ENCODE peak calls at places on chromosomes 5 and 9, in eight cellular contexts. One of them, this sample, is unnamed.

GRCh38 chr5:98570661-98571181 is 202.7 kb upstream of the RGMB start:
- DNase-seq in CD4-positive, CD25-positive, alpha-beta regulatory T cell: no peak
- DNase-seq in lung: no peak
- DNase-seq in psoas muscle: no peak
- DNase-seq in cardiac muscle cell: peak
- DNase-seq in tibial artery: no peak
- DNase-seq in A549: no peak
- DNase-seq in left lung: no peak
- DNase-seq in this sample: peak

GRCh38 chr5:180332861-180333260 is 20.3 kb downstream of the GFPT2 start:
- DNase-seq in tibial artery: no peak
- DNase-seq in A549: no peak
- DNase-seq in psoas muscle: no peak
- DNase-seq in lung: no peak
- DNase-seq in left lung: no peak
- DNase-seq in CD4-positive, CD25-positive, alpha-beta regulatory T cell: no peak
- DNase-seq in cardiac muscle cell: no peak
- DNase-seq in this sample: no peak

GRCh38 chr5:108278285-108279240 is 103.3 kb downstream of the FBXL17 start:
- DNase-seq in CD4-positive, CD25-positive, alpha-beta regulatory T cell: no peak
- DNase-seq in left lung: peak
- DNase-seq in A549: peak
- DNase-seq in cardiac muscle cell: no peak
- DNase-seq in psoas muscle: no peak
- DNase-seq in tibial artery: no peak
- DNase-seq in lung: no peak
- DNase-seq in this sample: no peak

GRCh38 chr9:115209601-115210306 is 91.8 kb upstream of the TNC start:
- DNase-seq in psoas muscle: no peak
- DNase-seq in left lung: no peak
- DNase-seq in tibial artery: no peak
- DNase-seq in cardiac muscle cell: no peak
- DNase-seq in CD4-positive, CD25-positive, alpha-beta regulatory T cell: no peak
- DNase-seq in lung: no peak
- DNase-seq in A549: peak
- DNase-seq in this sample: no peak

GRCh38 chr5:150301901-150302300 is 804 bp downstream of the ARSI start:
- DNase-seq in CD4-positive, CD25-positive, alpha-beta regulatory T cell: no peak
- DNase-seq in A549: no peak
- DNase-seq in cardiac muscle cell: no peak
- DNase-seq in psoas muscle: no peak
- DNase-seq in left lung: no peak
- DNase-seq in lung: no peak
- DNase-seq in tibial artery: no peak
- DNase-seq in this sample: no peak

GRCh38 chr9:131069699-131070098 is 26.6 kb upstream of the AIF1L start:
- DNase-seq in A549: no peak
- DNase-seq in psoas muscle: no peak
- DNase-seq in CD4-positive, CD25-positive, alpha-beta regulatory T cell: no peak
- DNase-seq in cardiac muscle cell: no peak
- DNase-seq in tibial artery: no peak
- DNase-seq in left lung: no peak
- DNase-seq in lung: no peak
- DNase-seq in this sample: no peak

GRCh38 chr5:154456540-154456939 is 10.7 kb downstream of the SAP30L start:
- DNase-seq in A549: no peak
- DNase-seq in psoas muscle: no peak
- DNase-seq in lung: no peak
- DNase-seq in left lung: no peak
- DNase-seq in tibial artery: no peak
- DNase-seq in cardiac muscle cell: no peak
- DNase-seq in CD4-positive, CD25-positive, alpha-beta regulatory T cell: no peak
- DNase-seq in this sample: no peak

GRCh38 chr9:69637801-69638200 is 34.4 kb downstream of the APBA1 start:
- DNase-seq in left lung: no peak
- DNase-seq in cardiac muscle cell: peak
- DNase-seq in CD4-positive, CD25-positive, alpha-beta regulatory T cell: no peak
- DNase-seq in lung: no peak
- DNase-seq in A549: no peak
- DNase-seq in psoas muscle: no peak
- DNase-seq in tibial artery: no peak
- DNase-seq in this sample: no peak

GRCh38 chr9:21796768-21797167 is 5.7 kb upstream of the MTAP start:
- DNase-seq in lung: no peak
- DNase-seq in left lung: no peak
- DNase-seq in cardiac muscle cell: peak
- DNase-seq in tibial artery: no peak
- DNase-seq in CD4-positive, CD25-positive, alpha-beta regulatory T cell: no peak
- DNase-seq in psoas muscle: no peak
- DNase-seq in A549: peak
- DNase-seq in this sample: no peak

GRCh38 chr9:133583586-133583985 is 25.6 kb downstream of the FAM163B start:
- DNase-seq in cardiac muscle cell: peak
- DNase-seq in tibial artery: no peak
- DNase-seq in CD4-positive, CD25-positive, alpha-beta regulatory T cell: no peak
- DNase-seq in left lung: peak
- DNase-seq in A549: no peak
- DNase-seq in lung: no peak
- DNase-seq in psoas muscle: no peak
- DNase-seq in this sample: no peak

GRCh38 chr5:67725591-67725990 is 490.0 kb upstream of the PIK3R1 start:
- DNase-seq in lung: no peak
- DNase-seq in left lung: no peak
- DNase-seq in A549: no peak
- DNase-seq in tibial artery: no peak
- DNase-seq in psoas muscle: no peak
- DNase-seq in cardiac muscle cell: peak
- DNase-seq in CD4-positive, CD25-positive, alpha-beta regulatory T cell: no peak
- DNase-seq in this sample: no peak
- H3K27ac ChIP-seq in lung: no peak
- H3K27ac ChIP-seq in left lung: no peak
- H3K27ac ChIP-seq in A549: no peak
- H3K27ac ChIP-seq in tibial artery: no peak
- H3K27ac ChIP-seq in psoas muscle: no peak
- H3K27ac ChIP-seq in cardiac muscle cell: no peak
- H3K27ac ChIP-seq in CD4-positive, CD25-positive, alpha-beta regulatory T cell: no peak
- H3K27ac ChIP-seq in this sample: no peak

GRCh38 chr9:120396926-120397325 is 183.0 kb downstream of the CDK5RAP2 start:
- DNase-seq in lung: no peak
- DNase-seq in psoas muscle: no peak
- DNase-seq in cardiac muscle cell: no peak
- DNase-seq in tibial artery: no peak
- DNase-seq in CD4-positive, CD25-positive, alpha-beta regulatory T cell: no peak
- DNase-seq in A549: no peak
- DNase-seq in left lung: no peak
- DNase-seq in this sample: no peak
- H3K27ac ChIP-seq in lung: no peak
- H3K27ac ChIP-seq in psoas muscle: no peak
- H3K27ac ChIP-seq in cardiac muscle cell: no peak
- H3K27ac ChIP-seq in tibial artery: no peak
- H3K27ac ChIP-seq in CD4-positive, CD25-positive, alpha-beta regulatory T cell: no peak
- H3K27ac ChIP-seq in A549: no peak
- H3K27ac ChIP-seq in left lung: no peak
- H3K27ac ChIP-seq in this sample: no peak

DNA sequence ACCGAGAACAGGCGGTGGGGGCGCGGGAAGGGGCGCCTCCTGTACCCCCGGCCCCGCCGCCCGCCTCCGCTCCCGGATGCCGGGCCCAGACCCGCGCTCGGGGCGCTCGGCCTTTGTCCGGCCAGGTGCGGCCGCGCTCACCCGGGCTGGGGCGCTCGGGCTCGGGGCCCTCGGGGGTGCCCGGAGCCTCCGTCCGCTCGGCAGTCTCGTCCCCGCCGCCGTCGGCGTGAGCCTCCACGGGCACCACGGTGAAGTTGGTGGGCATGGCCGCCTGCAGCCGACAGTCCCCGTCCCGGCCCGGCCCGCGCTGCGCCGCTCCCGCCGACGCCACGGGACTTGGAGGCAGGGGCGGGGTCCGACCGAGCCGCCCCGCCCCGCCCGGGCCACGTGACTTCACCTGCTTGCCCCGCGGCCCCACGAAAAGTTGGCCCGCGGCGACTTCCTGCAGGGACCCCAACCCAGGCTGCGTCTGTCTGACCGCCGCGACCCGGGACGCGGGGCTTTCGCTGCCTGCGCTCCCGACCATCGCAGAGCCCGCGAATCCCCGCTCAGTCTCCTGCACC is at the start of gene SLC12A7:
- DNase-seq in left lung: peak
- DNase-seq in lung: peak
- DNase-seq in psoas muscle: peak
- DNase-seq in tibial artery: no peak
- DNase-seq in CD4-positive, CD25-positive, alpha-beta regulatory T cell: peak
- DNase-seq in cardiac muscle cell: peak
- DNase-seq in A549: peak
- DNase-seq in this sample: peak
- H3K27ac ChIP-seq in left lung: peak
- H3K27ac ChIP-seq in lung: peak
- H3K27ac ChIP-seq in psoas muscle: peak
- H3K27ac ChIP-seq in tibial artery: peak
- H3K27ac ChIP-seq in CD4-positive, CD25-positive, alpha-beta regulatory T cell: peak
- H3K27ac ChIP-seq in cardiac muscle cell: no peak
- H3K27ac ChIP-seq in A549: peak
- H3K27ac ChIP-seq in this sample: peak

GRCh38 chr5:151624486-151624885 is 33.4 kb upstream of the FAT2 start:
- DNase-seq in psoas muscle: no peak
- DNase-seq in CD4-positive, CD25-positive, alpha-beta regulatory T cell: no peak
- DNase-seq in tibial artery: no peak
- DNase-seq in A549: no peak
- DNase-seq in cardiac muscle cell: peak
- DNase-seq in lung: no peak
- DNase-seq in left lung: no peak
- DNase-seq in this sample: no peak
- H3K27ac ChIP-seq in psoas muscle: no peak
- H3K27ac ChIP-seq in CD4-positive, CD25-positive, alpha-beta regulatory T cell: no peak
- H3K27ac ChIP-seq in tibial artery: no peak
- H3K27ac ChIP-seq in A549: no peak
- H3K27ac ChIP-seq in cardiac muscle cell: no peak
- H3K27ac ChIP-seq in lung: no peak
- H3K27ac ChIP-seq in left lung: no peak
- H3K27ac ChIP-seq in this sample: no peak

GRCh38 chr5:43243270-43243669 is 51.2 kb downstream of the NIM1K start:
- DNase-seq in tibial artery: no peak
- DNase-seq in CD4-positive, CD25-positive, alpha-beta regulatory T cell: no peak
- DNase-seq in psoas muscle: no peak
- DNase-seq in left lung: no peak
- DNase-seq in A549: no peak
- DNase-seq in cardiac muscle cell: no peak
- DNase-seq in lung: no peak
- DNase-seq in this sample: no peak
- H3K27ac ChIP-seq in tibial artery: no peak
- H3K27ac ChIP-seq in CD4-positive, CD25-positive, alpha-beta regulatory T cell: no peak
- H3K27ac ChIP-seq in psoas muscle: no peak
- H3K27ac ChIP-seq in left lung: no peak
- H3K27ac ChIP-seq in A549: no peak
- H3K27ac ChIP-seq in cardiac muscle cell: no peak
- H3K27ac ChIP-seq in lung: no peak
- H3K27ac ChIP-seq in this sample: no peak

GRCh38 chr5:75654693-75655315 is 43.6 kb downstream of the ANKDD1B start:
- DNase-seq in lung: no peak
- DNase-seq in A549: no peak
- DNase-seq in CD4-positive, CD25-positive, alpha-beta regulatory T cell: no peak
- DNase-seq in tibial artery: no peak
- DNase-seq in cardiac muscle cell: no peak
- DNase-seq in left lung: no peak
- DNase-seq in psoas muscle: no peak
- DNase-seq in this sample: no peak
- H3K27ac ChIP-seq in lung: no peak
- H3K27ac ChIP-seq in A549: no peak
- H3K27ac ChIP-seq in CD4-positive, CD25-positive, alpha-beta regulatory T cell: no peak
- H3K27ac ChIP-seq in tibial artery: no peak
- H3K27ac ChIP-seq in cardiac muscle cell: no peak
- H3K27ac ChIP-seq in left lung: no peak
- H3K27ac ChIP-seq in psoas muscle: no peak
- H3K27ac ChIP-seq in this sample: no peak

This sample was measured in ovary.